ENCODE peak calls at places on chromosomes 3 and 15, in eight cellular contexts. K is activated T-cell treated with anti-CD3 and anti-CD28 coated beads for 1 hour; N is activated CD8-positive, alpha-beta memory T cell treated with anti-CD3 and anti-CD28 coated beads for 24 hours; E is dorsolateral prefrontal cortex; Q is substantia nigra; G is NCI-H1105 treated with DMSO at 0.1 percent for 48 hours; F is cardiac fibroblast; Y is AG10803. W is an unnamed sample.
A peak's percentile ranks its signal among the peaks of the same experiment; 100 is the strongest.

GRCh38 chr3:43959498-43960447 is 269.0 kb downstream of the ABHD5 start:
- DNase-seq in K (no peak), N (no peak), E (peak; percentile 54), Q (no peak), G (no peak), F (no peak), Y (no peak), W (no peak)

GRCh38 chr15:58260911-58261267 is 122.7 kb downstream of the AQP9 start:
- DNase-seq in K (no peak), N (no peak), E (no peak), Q (no peak), G (peak; percentile 92), F (peak; percentile 37), Y (peak; percentile 5), W (no peak)

GRCh38 chr3:50617096-50617791 is at the start of gene MAPKAPK3:
- DNase-seq in K (no peak), N (no peak), E (no peak), Q (no peak), G (no peak), F (no peak), Y (no peak), W (peak; percentile 28)

GRCh38 chr15:44195151-44195740 is at the start of gene FRMD5:
- DNase-seq in K (peak; percentile 80), N (peak; percentile 93), E (peak; percentile 97), Q (peak; percentile 84), G (peak; percentile 94), F (peak; percentile 97), Y (peak; percentile 95), W (peak; percentile 99)

GRCh38 chr3:23776352-23776891 is 29.3 kb upstream of the UBE2E1 start:
- DNase-seq in K (no peak), N (no peak), E (no peak), Q (no peak), G (no peak), F (peak; percentile 95), Y (peak; percentile 88), W (peak; percentile 85)

GRCh38 chr3:61983479-61983878 is 389.9 kb downstream of the FEZF2 start:
- DNase-seq in K (no peak), N (no peak), E (no peak), Q (no peak), G (no peak), F (no peak), Y (no peak), W (no peak)

GRCh38 chr3:52456169-52456799 is 880 bp downstream of the NISCH start:
- DNase-seq in K (no peak), N (peak; percentile 68), E (no peak), Q (no peak), G (peak; percentile 2), F (peak; percentile 22), Y (peak; percentile 41), W (peak; percentile 73)

GRCh38 chr3:119322021-119322522 is 27.9 kb downstream of the ARHGAP31 start:
- DNase-seq in K (no peak), N (no peak), E (no peak), Q (no peak), G (no peak), F (peak; percentile 66), Y (no peak), W (no peak)

GRCh38 chr3:135226057-135226456 is 431.0 kb downstream of the EPHB1 start:
- DNase-seq in K (no peak), N (no peak), E (no peak), Q (no peak), G (no peak), F (no peak), Y (no peak), W (no peak)

GRCh38 chr3:151908399-151908798 is 35.0 kb downstream of the SUCNR1 start:
- DNase-seq in K (no peak), N (no peak), E (no peak), Q (no peak), G (no peak), F (no peak), Y (no peak), W (no peak)

GRCh38 chr3:21954709-21955108 is 203.7 kb upstream of the ZNF385D start:
- DNase-seq in K (no peak), N (no peak), E (no peak), Q (no peak), G (no peak), F (peak; percentile 92), Y (peak; percentile 84), W (peak; percentile 74)